ENCODE peak calls at places on chromosomes 12 and 14, in ten cellular contexts. L is Right ventricle myocardium inferior; S is psoas muscle; A is activated CD4-positive, alpha-beta T cell treated with anti-CD3 and anti-CD28 coated beads, Interleukin-2, amount 10 ng/mL, durations not matched to agents 7 days and 5 days; I is iris pigment epithelial cell; E is hypothalamus; M is ovary; K is kidney; W is MM.1S; O is KG1. T is an unnamed sample.

GRCh38 chr12:54444202-54444601 is 25.1 kb upstream of the ITGA5 start:
- DNase-seq in I (no peak), A (no peak), S (no peak), O (no peak), W (no peak), K (no peak), M (no peak), L (no peak), E (no peak), T (no peak)

GRCh38 chr14:90276627-90277367 is 20.4 kb downstream of the PSMC1 start:
- DNase-seq in M (no peak), O (no peak), A (no peak), I (peak; percentile 41), L (no peak), W (no peak), K (no peak), S (no peak), E (no peak), T (no peak)

GRCh38 chr12:58148405-58148804 is 207.0 kb downstream of the ATP23 start:
- DNase-seq in O (no peak), E (no peak), W (no peak), S (no peak), I (peak; percentile 88), M (no peak), A (no peak), K (no peak), L (no peak), T (no peak)

GRCh38 chr12:128534906-128535305 is 267.9 kb downstream of the TMEM132C start:
- DNase-seq in L (no peak), K (no peak), O (no peak), M (no peak), S (no peak), W (no peak), A (no peak), E (no peak), I (no peak), T (no peak)

GRCh38 chr14:56754966-56755365 is 55.3 kb downstream of the OTX2 start:
- DNase-seq in K (no peak), W (no peak), A (no peak), S (no peak), O (no peak), L (no peak), I (no peak), M (no peak), E (no peak), T (no peak)

GRCh38 chr14:68938515-68939423 is 40.3 kb downstream of the ACTN1 start:
- DNase-seq in S (no peak), O (no peak), L (peak; percentile 53), W (no peak), K (peak; percentile 85), M (no peak), I (no peak), A (no peak), E (no peak), T (no peak)

GRCh38 chr12:102061096-102061555 is 665 bp downstream of the WASHC3 start:
- DNase-seq in L (no peak), W (peak; percentile 63), E (no peak), I (no peak), S (no peak), O (no peak), M (no peak), K (no peak), A (peak; percentile 41), T (no peak)

GRCh38 chr14:50395448-50395847 is 1.2 kb downstream of the CDKL1 start:
- DNase-seq in M (peak; percentile 46), W (no peak), L (no peak), O (no peak), E (no peak), S (no peak), K (no peak), I (peak; percentile 21), A (no peak), T (no peak)

GRCh38 chr12:30197392-30198047 is 413.8 kb upstream of the TMTC1 start:
- DNase-seq in O (no peak), E (no peak), I (peak; percentile 50), S (no peak), A (no peak), M (no peak), K (no peak), L (no peak), W (no peak), T (no peak)

GRCh38 chr14:61562321-61563161 is 132.8 kb upstream of the HIF1A start:
- DNase-seq in L (no peak), I (peak; percentile 100), A (peak; percentile 34), M (no peak), O (no peak), K (no peak), E (no peak), W (no peak), S (no peak), T (no peak)

GRCh38 chr14:101844219-101844618 is 82.7 kb downstream of the PPP2R5C start:
- DNase-seq in M (no peak), E (no peak), K (no peak), S (no peak), O (no peak), W (no peak), A (no peak), I (no peak), L (no peak), T (peak; percentile 70)

GRCh38 chr12:69274861-69275260 is 35.5 kb downstream of the CPSF6 start:
- DNase-seq in W (no peak), I (peak; percentile 33), S (no peak), A (no peak), L (no peak), E (no peak), O (no peak), M (no peak), K (no peak), T (no peak)